ENCODE peak calls at places on chromosomes 5 and 9, in five cellular contexts. N is sigmoid colon, X is ovary, W is hepatocyte, C is left ventricle myocardium inferior. G is an unnamed sample.

GRCh38 chr9:70441622-70442021 is 27.2 kb upstream of the KLF9 start:
- DNase-seq in C (no peak), W (no peak), X (no peak), N (no peak), G (no peak)

GRCh38 chr9:127437497-127438264 is 13.5 kb downstream of the ZNF79 start:
- DNase-seq in N (no peak), W (no peak), X (no peak), C (no peak), G (no peak)

GRCh38 chr5:139694556-139695182 is 46.5 kb downstream of the CXXC5 start:
- DNase-seq in N (no peak), X (no peak), W (no peak), C (no peak), G (no peak)

GRCh38 chr9:124399999-124400940 is 15.0 kb downstream of the PSMB7 start:
- DNase-seq in N (no peak), W (no peak), X (no peak), C (no peak), G (no peak)

GRCh38 chr5:53601570-53601969 is 41.1 kb downstream of the NDUFS4 start:
- DNase-seq in N (no peak), W (no peak), X (no peak), C (no peak), G (no peak)

GRCh38 chr5:139551490-139551889 is 9.6 kb upstream of the UBE2D2 start:
- DNase-seq in W (no peak), C (no peak), X (no peak), N (no peak), G (no peak)

GRCh38 chr5:148457183-148457620 is 73.4 kb downstream of the FBXO38 start:
- DNase-seq in X (no peak), C (no peak), N (no peak), W (no peak), G (no peak)

GRCh38 chr5:134029156-134029555 is 24.4 kb upstream of the VDAC1 start:
- DNase-seq in C (no peak), X (no peak), W (peak; percentile 57), N (no peak), G (no peak)

GRCh38 chr9:125325821-125326220 is 64.2 kb downstream of the GAPVD1 start:
- DNase-seq in W (no peak), N (no peak), X (no peak), C (no peak), G (no peak)

GRCh38 chr5:31119938-31120641 is 73.4 kb upstream of the CDH6 start:
- DNase-seq in C (no peak), W (no peak), N (no peak), X (no peak), G (no peak)

GRCh38 chr9:117211280-117211679 is 203.6 kb downstream of the ASTN2 start:
- DNase-seq in N (no peak), C (no peak), W (no peak), X (no peak), G (no peak)

GRCh38 chr5:150596826-150597225 is 43.6 kb upstream of the SYNPO start:
- DNase-seq in N (no peak), C (peak; percentile 7), X (no peak), W (no peak), G (no peak)

GRCh38 chr5:35151151-35151920 is 79.0 kb downstream of the PRLR start:
- DNase-seq in N (no peak), X (no peak), C (no peak), W (no peak), G (no peak)

GRCh38 chr5:79864364-79864763 is 126.7 kb downstream of the MTX3 start:
- DNase-seq in N (no peak), X (no peak), C (no peak), W (no peak), G (no peak)

GRCh38 chr5:28725001-28725400 is 1686.6 kb upstream of the CDH9 start:
- DNase-seq in W (no peak), C (no peak), N (no peak), X (no peak), G (no peak)

GRCh38 chr9:110814159-110814558 is 145.6 kb downstream of the MUSK start:
- DNase-seq in C (no peak), X (no peak), N (no peak), W (no peak), G (no peak)

GRCh38 chr9:116027511-116027910 is 126.1 kb upstream of the PAPPA start:
- DNase-seq in W (no peak), N (no peak), C (no peak), X (no peak), G (no peak)

GRCh38 chr5:60102961-60103683 is 209.6 kb upstream of the PDE4D start:
- DNase-seq in C (no peak), N (no peak), W (no peak), X (no peak), G (no peak)

GRCh38 chr9:112771359-112772214 is 21.0 kb downstream of the SNX30 start:
- DNase-seq in W (no peak), X (no peak), C (no peak), N (no peak), G (no peak)

GRCh38 chr9:138060881-138061280 is 183.3 kb downstream of the CACNA1B start:
- DNase-seq in X (no peak), N (peak; percentile 28), C (no peak), W (no peak), G (no peak)

GRCh38 chr9:120505186-120505585 is 74.8 kb downstream of the CDK5RAP2 start:
- DNase-seq in W (no peak), C (no peak), N (no peak), X (no peak), G (no peak)

GRCh38 chr9:96137666-96138429 is 164.1 kb downstream of the HSD17B3 start:
- DNase-seq in W (no peak), X (no peak), C (no peak), N (peak; percentile 35), G (no peak)

GRCh38 chr5:158637039-158637438 is 462.7 kb downstream of the EBF1 start:
- DNase-seq in X (no peak), N (no peak), W (no peak), C (no peak), G (no peak)

GRCh38 chr9:135502168-135502872 is 1.8 kb downstream of the MRPS2 start:
- DNase-seq in W (no peak), X (no peak), N (peak; percentile 46), C (no peak), G (no peak)

GRCh38 chr9:34046784-34047379 is 1.8 kb downstream of the UBAP2 start:
- DNase-seq in W (peak; percentile 27), C (no peak), X (no peak), N (no peak), G (no peak)

GRCh38 chr9:124262596-124263045 is 4.9 kb downstream of the NEK6 start:
- DNase-seq in N (no peak), W (no peak), X (no peak), C (no peak), G (no peak)

GRCh38 chr9:95084254-95084934 is 233.1 kb downstream of the FANCC start:
- DNase-seq in N (peak; percentile 85), X (peak; percentile 19), W (no peak), C (no peak), G (no peak)

GRCh38 chr9:95081998-95082397 is 235.5 kb downstream of the FANCC start:
- DNase-seq in N (peak; percentile 64), C (no peak), W (no peak), X (peak; percentile 16), G (no peak)

GRCh38 chr9:95082401-95083084 is 235.0 kb downstream of the FANCC start:
- DNase-seq in N (peak; percentile 60), C (no peak), X (peak; percentile 23), W (no peak), G (no peak)

GRCh38 chr9:95085036-95085770 is 232.3 kb downstream of the FANCC start:
- DNase-seq in W (no peak), N (peak; percentile 61), C (no peak), X (peak; percentile 16), G (no peak)

DNA sequence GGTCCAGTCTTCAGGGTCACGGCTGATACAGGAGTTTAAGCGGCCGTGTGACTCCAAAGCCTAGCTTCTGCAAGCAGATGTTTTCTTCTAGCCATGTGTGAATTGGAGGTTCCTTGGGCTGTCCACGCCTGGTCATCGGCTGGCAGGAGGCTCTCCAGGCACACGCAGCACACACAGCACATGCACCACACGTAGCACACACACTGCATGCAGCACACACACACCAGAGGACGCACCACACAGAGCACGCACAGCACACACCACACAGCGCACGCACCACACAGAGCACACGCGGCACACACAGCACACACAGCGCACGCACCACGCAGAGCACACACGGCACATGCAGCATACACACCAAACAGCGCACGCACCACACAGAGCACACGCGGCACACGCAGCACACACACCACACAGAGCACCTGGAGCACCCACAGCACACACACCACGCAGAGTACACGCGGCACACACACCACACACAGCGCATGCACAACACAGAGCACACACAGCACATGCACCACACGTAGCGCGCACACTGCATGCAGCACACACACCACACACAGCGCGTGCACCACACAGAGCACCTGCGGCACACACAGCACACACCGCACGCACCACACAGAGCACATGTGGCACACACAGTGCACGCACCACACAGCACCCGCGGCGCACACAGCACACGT is 234.3 kb downstream of the FANCC start:
- DNase-seq in X (peak; percentile 9), N (peak; percentile 63), W (no peak), C (no peak), G (no peak)
- H3K4me1 ChIP-seq in X (peaks cover 7% of the 10 kb centered on the region), N (peaks cover 98% of the 10 kb centered on the region), W (peaks cover 15% of the 10 kb centered on the region), C (peaks cover 100% of the 10 kb centered on the region), G (no peaks in the 10 kb centered on the region)

GRCh38 chr5:37037840-37038239 is 161.3 kb downstream of the NIPBL start:
- DNase-seq in N (no peak), C (no peak), W (no peak), X (no peak), G (no peak)

GRCh38 chr5:37029436-37029835 is 152.9 kb downstream of the NIPBL start:
- DNase-seq in X (no peak), W (no peak), C (no peak), N (no peak), G (no peak)

GRCh38 chr5:37039824-37040223 is 163.3 kb downstream of the NIPBL start:
- DNase-seq in X (no peak), N (no peak), C (no peak), W (no peak), G (no peak)

DNA sequence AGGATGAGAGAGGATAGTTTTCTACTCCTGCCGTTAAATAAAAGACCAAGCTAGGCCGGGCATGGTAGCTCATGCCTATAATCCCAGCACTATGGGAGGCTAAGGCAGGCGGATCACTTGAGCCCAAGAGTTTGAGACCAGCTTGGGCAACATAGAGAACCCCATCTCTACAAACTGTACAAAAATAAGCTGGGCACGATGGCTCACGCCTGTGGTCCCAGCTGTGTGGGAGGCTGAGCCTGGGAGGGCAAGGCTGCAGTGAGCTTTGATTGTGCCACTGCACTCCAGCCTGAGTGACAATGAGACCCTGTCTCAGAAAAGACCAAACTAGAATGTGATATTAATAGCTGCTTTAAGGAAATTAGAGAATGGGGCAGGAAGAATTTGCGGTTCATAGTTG is 158.4 kb downstream of the NIPBL start:
- DNase-seq in W (no peak), N (no peak), X (no peak), C (no peak), G (no peak)
- H3K4me1 ChIP-seq in W (no peaks in the 10 kb centered on the region), N (no peaks in the 10 kb centered on the region), X (no peaks in the 10 kb centered on the region), C (no peaks in the 10 kb centered on the region), G (no peaks in the 10 kb centered on the region)

GRCh38 chr5:113263545-113263944 is 171.2 kb downstream of the TSSK1B start:
- DNase-seq in X (no peak), C (no peak), N (no peak), W (no peak), G (no peak)
- H3K4me1 ChIP-seq in X (peaks cover 18% of the 10 kb centered on the region), C (peaks cover 52% of the 10 kb centered on the region), N (no peaks in the 10 kb centered on the region), W (peaks cover 23% of the 10 kb centered on the region), G (no peaks in the 10 kb centered on the region)

DNA sequence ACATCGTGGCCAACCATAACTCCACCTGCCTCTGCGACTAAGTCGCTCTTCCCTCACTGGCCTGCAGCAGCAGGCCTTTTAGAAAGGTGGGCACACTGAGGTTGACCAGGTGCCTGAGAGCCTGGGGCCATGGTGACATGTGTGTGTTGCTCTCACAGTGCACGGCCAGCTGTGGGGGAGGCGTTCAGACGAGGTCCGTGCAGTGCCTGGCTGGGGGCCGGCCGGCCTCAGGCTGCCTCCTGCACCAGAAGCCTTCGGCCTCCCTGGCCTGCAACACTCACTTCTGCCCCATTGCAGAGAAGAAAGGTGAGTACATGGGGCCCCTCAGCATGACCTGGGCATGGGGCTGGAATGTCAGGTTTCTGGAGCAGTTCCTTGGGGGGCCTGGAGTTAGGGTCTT is 104.5 kb upstream of the ICE1 start:
- DNase-seq in N (no peak), X (no peak), W (no peak), C (no peak), G (no peak)
- H3K4me1 ChIP-seq in N (no peaks in the 10 kb centered on the region), X (no peaks in the 10 kb centered on the region), W (peaks cover 15% of the 10 kb centered on the region), C (no peaks in the 10 kb centered on the region), G (no peaks in the 10 kb centered on the region)

G was measured in CD8-positive, alpha-beta T cell.